ENCODE peak calls at places on chromosomes 1 and 21, in four cellular contexts. N is GM18507, D is occipital lobe, U is adrenal gland. J is an unnamed sample.
A peak's percentile ranks its signal among the peaks of the same experiment; 100 is the strongest.

GRCh38 chr1:11735531-11735853 is 444 bp upstream of the AGTRAP start:
- DNase-seq in N (no peak), D (no peak), U (no peak), J (no peak)

GRCh38 chr1:174605198-174605597 is 157.4 kb downstream of the GPR52 start:
- DNase-seq in N (no peak), D (no peak), U (no peak), J (no peak)

GRCh38 chr1:234954613-234955012 is 174.0 kb downstream of the TOMM20 start:
- DNase-seq in D (no peak), U (no peak), N (no peak), J (no peak)

GRCh38 chr1:150020711-150021110 is 10.2 kb upstream of the OTUD7B start:
- DNase-seq in D (no peak), U (no peak), N (no peak), J (no peak)

GRCh38 chr1:112508242-112509004 is at the start of gene WNT2B:
- DNase-seq in D (no peak), U (no peak), N (no peak), J (no peak)

GRCh38 chr1:210230149-210230695 is 2.4 kb upstream of the SERTAD4 start:
- DNase-seq in U (no peak), N (no peak), D (no peak), J (no peak)

GRCh38 chr1:154974086-154974807 is at the start of gene CKS1B:
- DNase-seq in N (peak; percentile 88), D (peak; percentile 98), U (peak; percentile 98), J (peak; percentile 100)

GRCh38 chr21:42412636-42412933 is 8.9 kb downstream of the UBASH3A start:
- DNase-seq in U (no peak), D (no peak), N (no peak), J (no peak)

GRCh38 chr1:21651214-21652042 is 17.7 kb downstream of the RAP1GAP start:
- DNase-seq in N (no peak), U (no peak), D (peak; percentile 67), J (peak; percentile 52)

GRCh38 chr1:44642255-44642654 is 32.0 kb downstream of the TMEM53 start:
- DNase-seq in U (no peak), N (no peak), D (no peak), J (no peak)